ENCODE peak calls at places on chromosomes 6 and 20, in nine cellular contexts. J is lung, Z is breast epithelium, W is coronary artery, U is WTC11, F is HL-60, N is colonic mucosa, B is adrenal gland, D is B cell. T is an unnamed sample.

GRCh38 chr20:21522479-21523397 is 8.9 kb upstream of the NKX2-2 start:
- DNase-seq in J (no peak), Z (no peak), W (peak; percentile 55), U (peak; percentile 42), F (no peak), N (no peak), B (no peak), D (no peak), T (peak; percentile 30)

GRCh38 chr6:163813979-163814493 is 399.5 kb downstream of the QKI start:
- DNase-seq in J (no peak), Z (no peak), W (no peak), U (no peak), F (no peak), N (no peak), B (no peak), D (no peak), T (no peak)

GRCh38 chr6:47787620-47788497 is 6.0 kb downstream of the OPN5 start:
- DNase-seq in J (peak; percentile 45), Z (peak; percentile 67), W (no peak), U (peak; percentile 71), F (peak; percentile 33), N (peak; percentile 49), B (peak; percentile 61), D (no peak), T (peak; percentile 44)

GRCh38 chr6:32937230-32937633 is 3.6 kb downstream of the HLA-DMB start:
- DNase-seq in J (no peak), Z (no peak), W (no peak), U (no peak), F (peak; percentile 78), N (no peak), B (peak; percentile 35), D (no peak), T (no peak)

GRCh38 chr6:33126101-33126714 is 50.4 kb downstream of the HLA-DPB1 start:
- DNase-seq in J (peak; percentile 73), Z (peak; percentile 72), W (no peak), U (peak; percentile 91), F (peak; percentile 36), N (peak; percentile 72), B (peak; percentile 73), D (peak; percentile 78), T (peak; percentile 68)

GRCh38 chr6:68307301-68307700 is 327.8 kb upstream of the ADGRB3 start:
- DNase-seq in J (no peak), Z (no peak), W (no peak), U (no peak), F (no peak), N (no peak), B (no peak), D (no peak), T (no peak)

GRCh38 chr20:40683221-40683893 is 5.7 kb downstream of the MAFB start:
- DNase-seq in J (no peak), Z (no peak), W (no peak), U (peak; percentile 49), F (no peak), N (no peak), B (peak; percentile 56), D (no peak), T (no peak)

GRCh38 chr20:48631114-48632016 is 196.4 kb downstream of the PREX1 start:
- DNase-seq in J (no peak), Z (no peak), W (no peak), U (no peak), F (no peak), N (no peak), B (no peak), D (no peak), T (no peak)

GRCh38 chr6:24719125-24719931 is at the start of gene C6orf62:
- DNase-seq in J (peak; percentile 54), Z (no peak), W (no peak), U (no peak), F (peak; percentile 69), N (peak; percentile 53), B (no peak), D (peak; percentile 49), T (peak; percentile 46)

GRCh38 chr20:48635791-48636267 is 192.0 kb downstream of the PREX1 start:
- DNase-seq in J (no peak), Z (no peak), W (no peak), U (peak; percentile 90), F (peak; percentile 74), N (peak; percentile 58), B (peak; percentile 70), D (no peak), T (peak; percentile 92)

GRCh38 chr20:42020316-42020715 is 402.1 kb upstream of the CHD6 start:
- DNase-seq in J (no peak), Z (no peak), W (no peak), U (no peak), F (no peak), N (no peak), B (no peak), D (no peak), T (no peak)

GRCh38 chr6:157519255-157520116 is 138.5 kb downstream of the ZDHHC14 start:
- DNase-seq in J (no peak), Z (no peak), W (no peak), U (no peak), F (no peak), N (no peak), B (no peak), D (no peak), T (no peak)

GRCh38 chr6:112806163-112806900 is 459.2 kb downstream of the RFPL4B start:
- DNase-seq in J (no peak), Z (no peak), W (no peak), U (no peak), F (no peak), N (no peak), B (no peak), D (no peak), T (no peak)

GRCh38 chr6:79277109-79277508 is 42.6 kb upstream of the HMGN3 start:
- DNase-seq in J (no peak), Z (no peak), W (no peak), U (no peak), F (no peak), N (no peak), B (no peak), D (no peak), T (no peak)

GRCh38 chr6:45256697-45257695 is 71.1 kb upstream of the RUNX2 start:
- DNase-seq in J (no peak), Z (no peak), W (no peak), U (no peak), F (peak; percentile 26), N (no peak), B (no peak), D (no peak), T (no peak)

DNA sequence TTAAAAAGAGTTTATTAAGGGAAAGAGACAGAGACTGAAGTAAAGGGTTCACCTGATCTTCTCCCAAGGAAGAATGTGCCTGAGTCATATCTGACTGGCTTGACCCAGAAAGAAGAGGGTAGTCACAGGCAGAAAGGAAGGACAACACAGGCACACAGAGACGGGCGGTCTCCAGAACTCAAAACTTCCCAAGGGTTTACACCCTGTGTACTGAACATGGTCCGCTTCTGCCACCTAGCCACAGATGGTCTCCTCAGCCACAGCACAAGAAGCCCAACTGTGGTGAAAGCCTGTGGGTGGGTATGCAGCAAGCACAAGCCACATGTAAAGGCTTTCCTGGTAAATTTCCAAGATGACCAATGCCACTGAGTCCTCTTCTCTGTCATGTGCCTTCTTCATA is 17.2 kb downstream of the UNC5CL start:
- DNase-seq in J (no peak), Z (no peak), W (no peak), U (peak; percentile 29), F (no peak), N (no peak), B (peak; percentile 68), D (no peak), T (no peak)
- TF ChIP-seq CTCF in J (no peak), Z (no peak), W (no peak), U (no peak), F (no peak), N (no peak), B (peak; percentile 19), D (no peak), T (peak; percentile 9)

GRCh38 chr6:35297541-35298481 is at the start of gene DEF6:
- DNase-seq in J (peak; percentile 84), Z (peak; percentile 88), W (no peak), U (peak; percentile 90), F (peak; percentile 96), N (peak; percentile 85), B (peak; percentile 70), D (peak; percentile 92), T (peak; percentile 93)
- TF ChIP-seq CTCF in J (peak; percentile 78), Z (peak; percentile 73), W (peak; percentile 12), U (no peak), F (peak; percentile 92), N (peak; percentile 83), B (peak; percentile 59), D (peak; percentile 97), T (peak; percentile 94)

GRCh38 chr6:153167907-153168306 is 36.8 kb upstream of the RGS17 start:
- DNase-seq in J (no peak), Z (no peak), W (no peak), U (no peak), F (no peak), N (no peak), B (no peak), D (no peak), T (no peak)

GRCh38 chr6:153162172-153162571 is 31.1 kb upstream of the RGS17 start:
- DNase-seq in J (no peak), Z (no peak), W (no peak), U (no peak), F (no peak), N (no peak), B (no peak), D (no peak), T (no peak)

GRCh38 chr6:153170511-153170910 is 39.4 kb upstream of the RGS17 start:
- DNase-seq in J (no peak), Z (no peak), W (no peak), U (no peak), F (no peak), N (no peak), B (no peak), D (no peak), T (no peak)

GRCh38 chr6:153162646-153163045 is 31.6 kb upstream of the RGS17 start:
- DNase-seq in J (no peak), Z (no peak), W (no peak), U (no peak), F (no peak), N (no peak), B (no peak), D (no peak), T (no peak)

GRCh38 chr6:153167026-153167891 is 36.2 kb upstream of the RGS17 start:
- DNase-seq in J (no peak), Z (no peak), W (no peak), U (no peak), F (no peak), N (no peak), B (no peak), D (no peak), T (no peak)
- TF ChIP-seq CTCF in J (no peak), Z (no peak), W (no peak), U (no peak), F (no peak), N (no peak), B (no peak), D (no peak), T (no peak)

DNA sequence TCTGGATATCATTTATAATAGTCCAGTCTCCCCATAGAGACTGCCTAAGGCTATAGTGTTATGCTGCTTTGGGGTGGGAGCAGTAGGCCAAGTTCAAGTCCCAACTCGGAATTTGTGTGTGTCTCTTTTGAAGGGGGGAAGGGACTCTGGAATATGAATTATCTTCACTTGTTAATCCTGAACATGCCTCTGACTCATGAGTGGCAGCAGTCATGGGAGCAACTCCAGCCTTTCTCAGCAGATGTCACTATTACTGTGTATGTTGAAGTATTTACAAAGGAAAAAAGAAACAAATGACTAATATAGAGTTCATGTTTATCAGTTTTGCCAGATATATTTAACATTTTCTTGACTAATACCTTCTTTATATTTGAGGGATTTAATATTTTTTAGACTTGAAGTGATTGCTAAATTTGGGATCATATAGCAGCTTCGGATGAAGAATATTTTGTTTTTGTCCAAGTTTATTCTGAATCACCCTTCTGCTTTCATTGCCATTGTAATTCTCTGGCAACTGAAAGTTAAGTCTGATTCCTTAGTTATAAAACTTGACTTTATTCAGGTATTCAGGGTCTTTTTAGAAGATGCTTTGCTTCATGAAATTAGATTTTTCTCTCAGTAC is 23.4 kb downstream of the FAM217A start:
- DNase-seq in J (no peak), Z (no peak), W (no peak), U (no peak), F (no peak), N (no peak), B (peak; percentile 68), D (no peak), T (no peak)
- TF ChIP-seq CTCF in J (no peak), Z (peak; percentile 30), W (peak; percentile 19), U (no peak), F (no peak), N (peak; percentile 37), B (peak; percentile 36), D (no peak), T (peak; percentile 29)